ENCODE peak calls at places on chromosomes 5 and 9, in eight cellular contexts. P, M, H, E, L, A, K and I are unnamed samples.

GRCh38 chr5:142684508-142685031 is 1.3 kb downstream of the FGF1 start:
- DNase-seq in M (no peak), L (no peak), P (no peak), K (no peak), E (no peak), A (peak), H (no peak), I (peak)

GRCh38 chr9:94140791-94141790 is 56.8 kb downstream of the PTPDC1 start:
- DNase-seq in M (no peak), A (no peak), L (peak), H (peak), E (no peak), K (no peak), P (no peak), I (no peak)

GRCh38 chr9:69397384-69398214 is 72.6 kb downstream of the ENTREP1 start:
- DNase-seq in E (no peak), H (peak), P (no peak), L (no peak), A (no peak), M (no peak), K (no peak), I (no peak)

GRCh38 chr9:10062629-10063395 is 550.0 kb downstream of the PTPRD start:
- DNase-seq in E (no peak), M (peak), P (peak), A (no peak), H (peak), K (no peak), L (no peak), I (no peak)

GRCh38 chr5:172849636-172850453 is 15.8 kb downstream of the ERGIC1 start:
- DNase-seq in A (no peak), H (peak), M (peak), P (no peak), L (no peak), K (no peak), E (no peak), I (no peak)

GRCh38 chr5:123429221-123429954 is 6.2 kb upstream of the CEP120 start:
- DNase-seq in H (no peak), M (no peak), L (no peak), A (no peak), E (no peak), K (no peak), P (no peak), I (no peak)

GRCh38 chr9:129703667-129704355 is 38.4 kb downstream of the PRRX2 start:
- DNase-seq in P (no peak), K (no peak), H (no peak), M (no peak), L (no peak), E (no peak), A (no peak), I (no peak)

GRCh38 chr9:124844291-124844690 is 9.0 kb upstream of the WDR38 start:
- DNase-seq in P (no peak), E (no peak), M (no peak), A (no peak), H (no peak), L (no peak), K (no peak), I (no peak)

GRCh38 chr9:37035472-37036236 is 1.6 kb upstream of the PAX5 start:
- DNase-seq in M (no peak), P (peak), K (no peak), A (no peak), E (no peak), H (no peak), L (no peak), I (no peak)

GRCh38 chr5:52878671-52879070 is 91.0 kb downstream of the ITGA1 start:
- DNase-seq in A (no peak), E (no peak), K (no peak), L (no peak), H (peak), M (peak), P (peak), I (no peak)

GRCh38 chr5:43219120-43219519 is 27.1 kb downstream of the NIM1K start:
- DNase-seq in L (no peak), K (no peak), E (no peak), P (no peak), A (no peak), M (no peak), H (peak), I (no peak)

GRCh38 chr9:125428060-125428481 is 166.4 kb downstream of the GAPVD1 start:
- DNase-seq in K (no peak), M (no peak), H (peak), P (no peak), L (peak), E (no peak), A (no peak), I (no peak)

GRCh38 chr5:16304846-16305245 is 125.3 kb upstream of the MARCHF11 start:
- DNase-seq in P (no peak), H (no peak), K (no peak), A (no peak), E (no peak), M (no peak), L (no peak), I (no peak)

GRCh38 chr9:31950756-31951155 is 433.7 kb upstream of the ACO1 start:
- DNase-seq in K (no peak), E (no peak), M (no peak), H (no peak), L (no peak), A (no peak), P (no peak), I (no peak)

GRCh38 chr9:89678394-89679005 is 73.7 kb downstream of the GADD45G start:
- DNase-seq in L (no peak), K (no peak), E (no peak), M (no peak), H (no peak), A (no peak), P (no peak), I (no peak)

GRCh38 chr9:107137495-107138202 is 145.4 kb upstream of the RAD23B start:
- DNase-seq in K (no peak), M (peak), P (peak), H (peak), A (no peak), E (no peak), L (no peak), I (no peak)

GRCh38 chr9:95045751-95046150 is 271.8 kb downstream of the FANCC start:
- DNase-seq in M (peak), A (no peak), E (no peak), H (no peak), P (no peak), L (no peak), K (peak), I (no peak)

GRCh38 chr9:16133556-16134227 is 580.8 kb downstream of the CCDC171 start:
- DNase-seq in A (peak), H (peak), K (peak), M (peak), P (peak), E (peak), L (peak), I (no peak)

GRCh38 chr5:141373673-141374317 is at the start of gene PCDHGA6:
- DNase-seq in M (no peak), A (no peak), H (no peak), P (no peak), L (no peak), E (no peak), K (no peak), I (no peak)

GRCh38 chr5:93273176-93273575 is 307.8 kb downstream of the NR2F1-AS1 start:
- DNase-seq in K (no peak), E (no peak), H (peak), A (no peak), L (no peak), M (peak), P (peak), I (no peak)

GRCh38 chr5:138643040-138643791 is 68.0 kb upstream of the HSPA9 start:
- DNase-seq in P (no peak), H (no peak), L (peak), E (no peak), K (no peak), A (no peak), M (no peak), I (no peak)

GRCh38 chr9:98610196-98610595 is 98.5 kb downstream of the GABBR2 start:
- DNase-seq in H (no peak), P (no peak), L (no peak), E (no peak), M (no peak), K (no peak), A (no peak), I (no peak)

GRCh38 chr5:78503958-78504357 is 143.5 kb downstream of the SCAMP1 start:
- DNase-seq in L (no peak), P (no peak), E (no peak), M (no peak), A (no peak), H (no peak), K (no peak), I (no peak)

GRCh38 chr5:72063219-72063819 is 44.0 kb upstream of the MAP1B start:
- DNase-seq in M (peak), E (peak), A (no peak), L (no peak), K (no peak), H (peak), P (peak), I (no peak)

GRCh38 chr9:72473474-72474241 is 47.8 kb upstream of the TMC1 start:
- DNase-seq in A (no peak), E (no peak), L (no peak), P (peak), M (no peak), K (no peak), H (peak), I (no peak)

GRCh38 chr9:131264231-131264630 is 12.1 kb downstream of the FAM78A start:
- DNase-seq in M (no peak), H (no peak), K (no peak), L (no peak), E (no peak), P (no peak), A (no peak), I (no peak)

GRCh38 chr9:106921989-106922388 is 59.0 kb downstream of the ZNF462 start:
- DNase-seq in K (no peak), P (peak), H (no peak), M (no peak), E (no peak), L (no peak), A (no peak), I (no peak)

GRCh38 chr5:179902763-179903158 is 4.9 kb downstream of the TBC1D9B start:
- DNase-seq in A (no peak), K (no peak), E (no peak), L (no peak), H (no peak), M (no peak), P (no peak), I (no peak)
- H3K27ac ChIP-seq in A (peak), K (no peak), E (no peak), L (no peak), H (no peak), M (peak), P (no peak), I (no peak)

GRCh38 chr5:74542477-74542876 is 98.1 kb downstream of the ENC1 start:
- DNase-seq in A (no peak), M (peak), K (no peak), L (no peak), E (no peak), P (peak), H (peak), I (no peak)
- H3K27ac ChIP-seq in A (no peak), M (peak), K (peak), L (no peak), E (no peak), P (peak), H (peak), I (no peak)

GRCh38 chr9:127853312-127854168 is 918 bp downstream of the ENG start:
- DNase-seq in P (peak), M (peak), E (no peak), L (no peak), H (no peak), A (no peak), K (no peak), I (no peak)
- H3K27ac ChIP-seq in P (peak), M (peak), E (no peak), L (peak), H (no peak), A (peak), K (peak), I (peak)

DNA sequence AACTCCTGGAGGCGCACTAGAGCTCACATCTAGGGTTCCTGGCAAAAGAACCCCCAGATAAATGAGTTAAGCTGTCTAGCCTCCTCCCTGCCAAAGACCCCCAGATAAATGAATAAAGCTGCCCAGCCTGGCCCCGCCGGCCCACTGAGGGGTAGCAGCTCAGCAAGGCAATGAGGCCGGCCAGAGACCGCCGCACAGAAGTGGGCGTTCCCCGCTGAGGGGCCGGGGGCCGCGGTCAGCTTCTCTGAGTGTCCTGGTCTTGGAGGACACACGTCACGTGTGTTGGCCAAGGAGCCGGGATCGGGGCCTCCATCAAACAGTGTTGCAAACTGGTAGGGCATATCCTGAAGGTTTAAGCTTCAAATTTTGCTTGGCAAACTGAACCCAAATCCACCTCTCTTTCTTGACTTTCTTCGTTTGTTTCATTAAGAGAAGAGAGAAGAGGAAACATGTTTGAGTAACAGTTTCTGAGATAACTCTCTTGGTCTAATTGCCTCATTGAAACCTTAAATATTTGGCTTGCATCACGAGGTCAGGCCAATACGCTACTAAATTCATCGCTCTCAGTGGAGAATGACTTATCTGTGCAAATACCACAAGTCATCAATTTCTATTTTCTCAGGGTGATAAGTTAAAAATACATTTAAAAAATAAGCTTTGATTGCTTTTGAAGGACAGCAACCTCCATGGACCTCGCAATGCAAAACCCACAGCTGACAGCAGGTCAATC is 11.7 kb upstream of the SLC12A7 start:
- DNase-seq in A (no peak), K (no peak), H (no peak), E (no peak), P (no peak), M (no peak), L (no peak), I (no peak)
- H3K27ac ChIP-seq in A (no peak), K (peak), H (no peak), E (no peak), P (no peak), M (no peak), L (no peak), I (no peak)

GRCh38 chr9:136024286-136024685 is 63.1 kb upstream of the UBAC1 start:
- DNase-seq in P (no peak), L (no peak), A (no peak), M (no peak), H (no peak), K (no peak), E (no peak), I (no peak)

GRCh38 chr9:136023401-136024225 is 62.4 kb upstream of the UBAC1 start:
- DNase-seq in P (no peak), E (no peak), M (no peak), L (no peak), A (peak), K (peak), H (no peak), I (no peak)

GRCh38 chr9:136025481-136025880 is 64.3 kb upstream of the UBAC1 start:
- DNase-seq in P (no peak), M (no peak), K (no peak), L (no peak), H (no peak), A (no peak), E (no peak), I (no peak)

GRCh38 chr9:136026266-136026942 is 65.2 kb upstream of the UBAC1 start:
- DNase-seq in K (no peak), M (no peak), H (no peak), A (no peak), E (no peak), P (peak), L (no peak), I (no peak)

DNA sequence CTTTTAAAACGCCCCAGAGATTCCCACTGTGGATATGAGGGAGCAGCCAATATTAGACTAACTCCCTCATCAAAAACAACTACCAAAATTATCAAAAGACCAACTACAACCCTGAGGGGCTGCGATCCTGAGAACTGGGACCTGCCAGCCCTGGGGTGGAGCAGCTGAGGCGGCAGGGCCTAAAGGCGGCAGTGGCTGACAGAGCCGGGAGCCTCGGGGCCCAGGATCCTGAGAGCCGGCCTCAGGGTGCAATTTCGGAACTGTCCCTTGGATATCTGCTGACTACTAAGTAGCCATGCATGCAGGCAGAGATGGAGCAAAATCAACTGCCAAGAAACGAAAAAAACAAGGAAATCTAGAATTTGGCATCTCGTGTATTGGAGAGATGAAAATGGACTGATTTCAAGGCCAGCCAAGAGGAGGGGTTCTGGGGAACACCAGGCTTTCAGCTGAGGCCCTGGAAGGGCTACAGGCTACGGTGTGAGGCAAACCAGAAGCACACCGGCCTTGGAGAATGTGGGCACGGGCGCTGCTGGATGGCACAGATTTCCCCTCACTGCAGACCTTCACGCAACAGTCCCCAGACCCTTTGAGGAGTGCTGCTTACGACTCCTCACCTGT is 63.6 kb upstream of the UBAC1 start:
- DNase-seq in L (no peak), H (no peak), E (no peak), P (no peak), K (no peak), M (no peak), A (no peak), I (no peak)
- H3K27ac ChIP-seq in L (no peak), H (no peak), E (no peak), P (no peak), K (no peak), M (peak), A (peak), I (peak)